ENCODE peak calls at places on chromosome 17, in four cellular contexts. M is HFF-Myc; E is CD8-positive, alpha-beta memory T cell; X is gastrocnemius medialis. Y is an unnamed sample.

GRCh38 chr17:1108810-1109605 is 70.8 kb downstream of the ABR start:
- DNase-seq in M (no peak), E (peak), X (no peak), Y (no peak)

GRCh38 chr17:83053779-83054451 is 25.5 kb upstream of the METRNL start:
- DNase-seq in M (no peak), E (peak), X (peak), Y (no peak)

GRCh38 chr17:6509921-6510320 is 46.4 kb downstream of the PITPNM3 start:
- DNase-seq in M (no peak), E (no peak), X (no peak), Y (no peak)

GRCh38 chr17:57902117-57902799 is 52.4 kb upstream of the MRPS23 start:
- DNase-seq in M (no peak), E (no peak), X (no peak), Y (no peak)

GRCh38 chr17:77177002-77177401 is 36.2 kb downstream of the SEC14L1 start:
- DNase-seq in M (no peak), E (no peak), X (no peak), Y (no peak)

GRCh38 chr17:16593356-16594102 is 24.5 kb upstream of the ZNF287 start:
- DNase-seq in M (no peak), E (no peak), X (no peak), Y (no peak)

GRCh38 chr17:22517716-22518115 is 825.4 kb downstream of the KCNJ18 start:
- DNase-seq in M (no peak), E (no peak), X (no peak), Y (no peak)

GRCh38 chr17:10114931-10115535 is 83.4 kb downstream of the GAS7 start:
- DNase-seq in M (peak), E (peak), X (peak), Y (peak)

GRCh38 chr17:40316571-40317344 is 7.8 kb downstream of the RARA start:
- DNase-seq in M (no peak), E (no peak), X (peak), Y (no peak)

GRCh38 chr17:41520821-41521521 is 2.3 kb upstream of the KRT15 start:
- DNase-seq in M (no peak), E (no peak), X (no peak), Y (no peak)

GRCh38 chr17:58308985-58309917 is 19.3 kb downstream of the TSPOAP1 start:
- DNase-seq in M (no peak), E (no peak), X (no peak), Y (no peak)

GRCh38 chr17:56023851-56024250 is 129.4 kb upstream of the ANKFN1 start:
- DNase-seq in M (no peak), E (no peak), X (no peak), Y (no peak)

GRCh38 chr17:50976951-50977472 is 110.9 kb upstream of the TOB1 start:
- DNase-seq in M (no peak), E (no peak), X (no peak), Y (no peak)

GRCh38 chr17:63622571-63623390 is 564 bp downstream of the MAP3K3 start:
- DNase-seq in M (no peak), E (no peak), X (peak), Y (no peak)

GRCh38 chr17:41360291-41360995 is 9.2 kb downstream of the KRT33B start:
- DNase-seq in M (no peak), E (no peak), X (no peak), Y (no peak)

GRCh38 chr17:81036128-81036891 is 1.4 kb downstream of the BAIAP2 start:
- DNase-seq in M (no peak), E (no peak), X (no peak), Y (no peak)

GRCh38 chr17:81039096-81039495 is 4.1 kb downstream of the BAIAP2 start:
- DNase-seq in M (no peak), E (no peak), X (no peak), Y (no peak)

GRCh38 chr17:81035389-81036127 is 607 bp downstream of the BAIAP2 start:
- DNase-seq in M (no peak), E (no peak), X (no peak), Y (no peak)

GRCh38 chr17:81037783-81038733 is 3.1 kb downstream of the BAIAP2 start:
- DNase-seq in M (no peak), E (no peak), X (no peak), Y (no peak)

GRCh38 chr17:81037026-81037782 is 2.3 kb downstream of the BAIAP2 start:
- DNase-seq in M (no peak), E (no peak), X (peak), Y (no peak)
- H3K4me3 ChIP-seq in M (peak), E (no peak), X (no peak), Y (peak)

GRCh38 chr17:17834974-17835373 is 1.8 kb downstream of the SREBF1 start:
- DNase-seq in M (no peak), E (no peak), X (no peak), Y (no peak)
- H3K4me3 ChIP-seq in M (peak), E (no peak), X (peak), Y (peak)

DNA sequence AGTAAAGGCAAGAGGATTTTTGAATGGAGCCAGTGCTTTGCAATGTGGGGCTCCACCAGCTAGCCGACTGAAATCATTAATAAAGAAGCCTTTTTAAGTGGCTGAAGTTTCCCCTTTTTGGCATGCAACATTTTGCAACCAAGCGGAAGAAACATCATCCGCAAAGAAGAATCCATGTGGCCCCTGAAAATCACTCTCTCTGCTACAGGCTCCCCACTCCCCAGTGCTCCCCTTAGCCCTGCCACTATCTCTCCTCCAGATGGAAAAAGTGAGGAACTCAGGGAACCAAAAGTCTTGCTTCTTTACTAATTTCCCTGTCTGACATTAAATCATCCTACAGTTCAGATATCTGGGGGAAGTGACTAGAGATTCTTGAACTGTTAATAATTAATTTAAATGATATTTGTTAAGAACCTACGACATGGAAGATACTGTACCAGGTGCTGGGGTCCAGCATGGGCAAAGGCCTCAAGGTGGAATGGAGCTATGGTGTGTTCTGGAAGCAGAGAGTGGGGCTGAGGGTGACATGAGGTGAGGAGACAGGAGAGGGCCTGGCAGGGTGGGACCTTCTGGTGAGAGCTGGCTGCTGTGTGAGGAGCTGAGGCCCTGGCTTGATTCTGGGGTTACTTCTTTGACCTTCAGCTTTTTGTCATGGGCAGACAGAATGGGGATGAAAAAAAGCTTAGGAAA is 6.1 kb upstream of the CCL2 start:
- DNase-seq in M (no peak), E (no peak), X (no peak), Y (no peak)
- H3K4me3 ChIP-seq in M (no peak), E (no peak), X (no peak), Y (no peak)

GRCh38 chr17:29828676-29829291 is 101.2 kb downstream of the SSH2 start:
- DNase-seq in M (no peak), E (no peak), X (no peak), Y (no peak)
- H3K4me3 ChIP-seq in M (no peak), E (no peak), X (no peak), Y (no peak)

GRCh38 chr17:73402466-73402865 is 90.7 kb upstream of the CDC42EP4 start:
- DNase-seq in M (no peak), E (no peak), X (no peak), Y (no peak)

GRCh38 chr17:73397856-73398540 is 86.2 kb upstream of the CDC42EP4 start:
- DNase-seq in M (no peak), E (no peak), X (no peak), Y (no peak)

GRCh38 chr17:73401911-73402310 is 90.1 kb upstream of the CDC42EP4 start:
- DNase-seq in M (no peak), E (no peak), X (no peak), Y (no peak)

GRCh38 chr17:73399056-73399455 is 87.3 kb upstream of the CDC42EP4 start:
- DNase-seq in M (no peak), E (no peak), X (no peak), Y (no peak)

DNA sequence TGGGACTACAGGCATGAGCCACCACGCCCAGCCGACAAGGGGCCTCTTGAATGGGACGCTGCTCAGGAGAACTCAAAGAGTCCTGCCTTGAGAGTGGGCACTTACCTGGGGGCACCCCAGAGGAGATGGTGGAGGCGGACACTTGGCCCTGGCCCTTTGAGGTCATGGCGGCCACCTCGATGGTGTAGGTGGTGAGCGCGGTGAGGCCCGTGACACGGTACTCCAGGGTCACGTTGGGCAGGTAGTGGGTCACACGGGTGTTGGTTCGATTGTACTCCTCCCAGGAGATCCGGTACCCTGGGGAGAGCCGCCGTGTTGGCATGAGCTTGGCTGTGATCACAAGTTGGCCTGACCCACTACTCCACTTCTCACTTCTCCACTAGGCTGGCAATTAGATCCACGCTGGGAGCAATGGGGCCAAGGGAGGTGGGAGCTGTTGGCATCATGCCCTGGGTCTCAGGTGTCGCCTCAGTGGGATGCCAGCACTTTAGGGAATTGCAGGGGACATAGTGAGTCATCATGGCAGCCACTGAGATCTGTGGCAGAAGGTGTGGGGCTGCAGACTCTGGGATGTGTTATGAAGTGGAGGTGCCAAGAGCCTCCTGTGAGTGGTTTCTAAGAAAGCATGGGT is 89.2 kb upstream of the CDC42EP4 start:
- DNase-seq in M (no peak), E (no peak), X (no peak), Y (no peak)
- H3K4me3 ChIP-seq in M (no peak), E (no peak), X (no peak), Y (no peak)

Y was measured in retinal pigment epithelial cell.